ENCODE peak calls at places on chromosomes 6 and 20, in nine cellular contexts. N is endodermal cell; U is mammary epithelial cell; P is lower lobe of right lung; B is RWPE1; F is breast epithelium; L is tibial artery; O is cardiac muscle cell; D is CD8-positive, alpha-beta T cell. T is an unnamed sample.

GRCh38 chr6:39040080-39040673 is 8.4 kb upstream of the GLP1R start:
- DNase-seq in N (no peak), U (no peak), P (no peak), B (no peak), F (no peak), L (peak), O (no peak), D (no peak), T (no peak)

GRCh38 chr6:12363651-12364381 is 73.7 kb downstream of the EDN1 start:
- DNase-seq in N (no peak), U (no peak), P (peak), B (no peak), F (no peak), L (no peak), O (no peak), D (no peak), T (no peak)

GRCh38 chr6:149392093-149392492 is 8.0 kb upstream of the SUMO4 start:
- DNase-seq in N (no peak), U (no peak), P (no peak), B (no peak), F (no peak), L (no peak), O (no peak), D (no peak), T (no peak)

GRCh38 chr20:56924976-56925695 is 296.0 kb downstream of the TFAP2C start:
- DNase-seq in N (peak), U (no peak), P (no peak), B (no peak), F (no peak), L (peak), O (peak), D (no peak), T (peak)

GRCh38 chr6:2848851-2849250 is 7.2 kb upstream of the SERPINB1 start:
- DNase-seq in N (peak), U (no peak), P (no peak), B (no peak), F (no peak), L (no peak), O (no peak), D (peak), T (no peak)

GRCh38 chr6:25061289-25061945 is 125.7 kb upstream of the RIPOR2 start:
- DNase-seq in N (peak), U (no peak), P (no peak), B (no peak), F (no peak), L (no peak), O (no peak), D (no peak), T (no peak)

GRCh38 chr6:134168580-134169223 is 116.3 kb upstream of the SLC2A12 start:
- DNase-seq in N (no peak), U (peak), P (no peak), B (no peak), F (no peak), L (no peak), O (no peak), D (no peak), T (no peak)

GRCh38 chr6:34543421-34543820 is 12.7 kb downstream of the SPDEF start:
- DNase-seq in N (no peak), U (no peak), P (no peak), B (no peak), F (no peak), L (no peak), O (no peak), D (no peak), T (no peak)

GRCh38 chr20:45358282-45359068 is 4.5 kb upstream of the SYS1 start:
- DNase-seq in N (peak), U (peak), P (peak), B (no peak), F (peak), L (peak), O (no peak), D (no peak), T (no peak)

GRCh38 chr6:67952121-67952520 is 683.0 kb upstream of the ADGRB3 start:
- DNase-seq in N (no peak), U (no peak), P (no peak), B (peak), F (no peak), L (no peak), O (no peak), D (no peak), T (no peak)

GRCh38 chr6:162671580-162672165 is 55.9 kb downstream of the PRKN start:
- DNase-seq in N (no peak), U (no peak), P (no peak), B (no peak), F (no peak), L (no peak), O (no peak), D (no peak), T (no peak)

GRCh38 chr6:35093118-35093445 is 48.1 kb downstream of the TCP11 start:
- DNase-seq in N (no peak), U (no peak), P (no peak), B (no peak), F (no peak), L (no peak), O (no peak), D (no peak), T (no peak)

GRCh38 chr20:4973330-4974097 is 27.8 kb downstream of the SLC23A2 start:
- DNase-seq in N (no peak), U (no peak), P (peak), B (no peak), F (no peak), L (peak), O (no peak), D (no peak), T (no peak)

GRCh38 chr20:37907677-37908397 is 4.9 kb downstream of the VSTM2L start:
- DNase-seq in N (peak), U (peak), P (no peak), B (peak), F (no peak), L (no peak), O (no peak), D (no peak), T (no peak)

GRCh38 chr6:125480571-125480970 is 178.8 kb upstream of the HDDC2 start:
- DNase-seq in N (no peak), U (no peak), P (no peak), B (no peak), F (no peak), L (no peak), O (no peak), D (no peak), T (no peak)

GRCh38 chr20:7696311-7696710 is 243.9 kb downstream of the HAO1 start:
- DNase-seq in N (no peak), U (peak), P (no peak), B (peak), F (no peak), L (no peak), O (no peak), D (no peak), T (no peak)

GRCh38 chr6:38579010-38579628 is 60.6 kb downstream of the BTBD9 start:
- DNase-seq in N (no peak), U (no peak), P (no peak), B (no peak), F (no peak), L (no peak), O (no peak), D (no peak), T (no peak)

GRCh38 chr6:13568970-13569369 is 5.4 kb upstream of the SIRT5 start:
- DNase-seq in N (no peak), U (no peak), P (no peak), B (no peak), F (no peak), L (no peak), O (no peak), D (no peak), T (no peak)

GRCh38 chr6:5766260-5766659 is 240.5 kb downstream of the NRN1 start:
- DNase-seq in N (peak), U (no peak), P (no peak), B (no peak), F (no peak), L (no peak), O (no peak), D (no peak), T (no peak)

GRCh38 chr6:142613981-142614380 is 312.2 kb downstream of the ADGRG6 start:
- DNase-seq in N (peak), U (peak), P (no peak), B (no peak), F (no peak), L (no peak), O (no peak), D (no peak), T (no peak)

GRCh38 chr6:166907373-166907841 is 48.9 kb downstream of the RNASET2 start:
- DNase-seq in N (no peak), U (no peak), P (no peak), B (no peak), F (no peak), L (no peak), O (no peak), D (no peak), T (no peak)

GRCh38 chr6:93059911-93060310 is 359.4 kb downstream of the EPHA7 start:
- DNase-seq in N (no peak), U (no peak), P (no peak), B (no peak), F (no peak), L (no peak), O (peak), D (no peak), T (no peak)

GRCh38 chr6:83155794-83156193 is 37.3 kb downstream of the PGM3 start:
- DNase-seq in N (no peak), U (no peak), P (no peak), B (no peak), F (no peak), L (no peak), O (peak), D (no peak), T (no peak)

GRCh38 chr6:67221226-67221625 is 1413.9 kb upstream of the ADGRB3 start:
- DNase-seq in N (no peak), U (no peak), P (no peak), B (peak), F (no peak), L (no peak), O (no peak), D (no peak), T (no peak)

GRCh38 chr20:44691424-44692423 is 23.4 kb upstream of the CCN5 start:
- DNase-seq in N (no peak), U (no peak), P (no peak), B (no peak), F (no peak), L (peak), O (no peak), D (no peak), T (no peak)

GRCh38 chr6:96626749-96627353 is 63.9 kb downstream of the FHL5 start:
- DNase-seq in N (no peak), U (peak), P (no peak), B (peak), F (no peak), L (no peak), O (peak), D (no peak), T (no peak)

GRCh38 chr6:31829633-31830492 is 2.3 kb downstream of the HSPA1B start:
- DNase-seq in N (no peak), U (peak), P (peak), B (no peak), F (no peak), L (no peak), O (peak), D (no peak), T (no peak)

GRCh38 chr6:8888468-8888867 is 453.1 kb upstream of the SLC35B3 start:
- DNase-seq in N (no peak), U (no peak), P (no peak), B (no peak), F (no peak), L (no peak), O (no peak), D (no peak), T (no peak)

GRCh38 chr6:55704421-55704820 is 125.4 kb upstream of the HMGCLL1 start:
- DNase-seq in N (no peak), U (peak), P (no peak), B (peak), F (no peak), L (no peak), O (no peak), D (no peak), T (no peak)

DNA sequence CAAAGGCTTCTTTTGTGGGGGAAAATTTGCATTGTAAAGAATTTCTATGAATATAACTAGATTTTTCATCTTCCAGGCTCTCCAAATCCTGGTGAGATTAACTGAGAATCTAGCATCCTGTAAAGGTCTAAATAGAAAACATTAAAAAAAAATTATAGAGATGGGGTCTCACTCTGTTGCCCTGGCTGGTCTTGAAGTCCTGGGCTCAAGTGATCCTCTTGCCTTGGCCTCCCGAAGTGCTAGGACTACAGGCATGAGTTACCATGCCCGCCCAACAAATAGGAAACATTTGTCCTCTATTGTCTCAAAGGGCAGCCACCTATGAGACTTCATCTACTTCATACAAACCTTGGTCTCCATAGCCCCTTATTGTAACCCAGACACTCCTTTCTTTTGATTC is 25.2 kb upstream of the NCOA3 start:
- DNase-seq in N (no peak), U (no peak), P (no peak), B (no peak), F (no peak), L (no peak), O (no peak), D (no peak), T (no peak)
- TF ChIP-seq CTCF in N (no peak), U (no peak), P (no peak), B (no peak), F (no peak), L (no peak), O (no peak), D (no peak), T (no peak)

DNA sequence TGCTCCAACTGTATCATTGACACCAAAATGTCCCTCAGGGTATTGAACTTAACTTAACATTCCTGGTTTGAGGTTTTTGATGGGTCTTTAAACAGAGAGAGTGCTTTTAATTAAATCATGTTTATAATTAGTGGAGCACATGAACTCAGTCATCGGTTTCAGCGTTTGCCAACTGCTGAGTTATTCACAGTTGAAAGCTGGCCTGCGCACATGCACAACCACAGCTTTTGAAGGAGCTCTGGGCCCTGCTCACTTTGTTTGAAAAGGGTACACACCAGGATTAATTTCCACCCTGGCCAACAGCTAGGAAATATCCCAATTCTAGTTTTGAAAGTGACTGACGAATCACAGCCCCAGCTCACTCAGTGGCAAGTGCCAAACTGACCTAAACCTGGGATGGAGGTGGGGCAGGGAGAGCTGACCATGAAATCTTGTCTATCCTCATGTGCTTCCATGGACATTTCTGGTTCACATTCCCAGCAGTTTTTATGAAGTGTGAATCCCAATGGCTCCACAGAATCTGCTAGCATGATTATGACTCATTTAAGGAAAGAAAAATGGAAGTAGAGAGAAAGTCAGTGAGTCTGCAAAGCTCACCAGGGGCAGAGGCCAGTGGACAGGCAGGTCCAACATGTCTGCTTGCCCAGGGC is 247.8 kb downstream of the FNDC1 start:
- DNase-seq in N (no peak), U (no peak), P (no peak), B (no peak), F (no peak), L (no peak), O (no peak), D (no peak), T (no peak)
- TF ChIP-seq CTCF in N (no peak), U (no peak), P (no peak), B (no peak), F (no peak), L (no peak), O (no peak), D (no peak), T (no peak)

GRCh38 chr6:52284460-52285173 is at the start of gene MCM3:
- DNase-seq in N (peak), U (peak), P (peak), B (peak), F (peak), L (peak), O (peak), D (peak), T (peak)
- TF ChIP-seq CTCF in N (no peak), U (no peak), P (peak), B (no peak), F (no peak), L (peak), O (no peak), D (no peak), T (no peak)

DNA sequence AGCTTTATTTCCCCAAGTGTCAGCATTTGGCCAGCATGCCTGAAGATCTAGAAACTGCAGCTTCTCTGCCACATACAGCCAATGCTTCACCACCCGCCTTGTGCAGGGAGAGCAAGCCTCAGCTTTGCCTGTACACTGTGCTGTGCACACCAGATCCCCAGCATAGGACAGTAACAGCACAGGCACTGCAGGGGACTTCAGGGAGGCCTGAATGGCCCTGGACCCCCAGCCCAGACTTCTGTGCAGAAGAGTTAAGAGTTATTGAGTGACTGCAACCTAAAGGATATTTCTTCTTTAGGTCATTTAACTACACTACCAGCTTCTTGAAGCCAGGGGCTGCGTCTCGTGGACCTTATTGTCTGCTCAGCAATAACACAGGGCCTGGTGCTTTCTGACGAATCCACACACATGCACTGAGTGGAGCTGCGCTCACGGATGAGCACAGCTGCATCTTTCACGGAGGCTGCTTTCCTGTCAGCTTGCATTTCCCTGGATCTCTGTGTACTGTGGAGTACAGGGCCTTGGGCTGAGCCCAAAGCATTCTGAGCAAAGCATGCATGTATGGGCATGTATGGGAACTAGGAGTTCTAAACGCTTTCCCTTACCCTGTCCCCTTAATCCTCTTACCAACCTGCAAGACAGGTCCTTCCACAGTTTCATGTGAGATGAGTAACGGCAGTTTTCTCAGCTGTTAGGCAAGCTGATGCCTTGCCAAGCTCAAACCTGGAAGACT is 14.1 kb upstream of the CD93 start:
- DNase-seq in N (no peak), U (peak), P (no peak), B (peak), F (no peak), L (no peak), O (no peak), D (no peak), T (no peak)
- TF ChIP-seq CTCF in N (no peak), U (no peak), P (no peak), B (no peak), F (no peak), L (no peak), O (no peak), D (no peak), T (no peak)

GRCh38 chr6:131963063-131963462 is 11.9 kb upstream of the CCN2 start:
- DNase-seq in N (no peak), U (no peak), P (no peak), B (no peak), F (no peak), L (no peak), O (no peak), D (no peak), T (no peak)

GRCh38 chr6:131958095-131958494 is 6.9 kb upstream of the CCN2 start:
- DNase-seq in N (no peak), U (no peak), P (no peak), B (no peak), F (no peak), L (no peak), O (no peak), D (no peak), T (no peak)

GRCh38 chr6:131958551-131959470 is 7.6 kb upstream of the CCN2 start:
- DNase-seq in N (no peak), U (no peak), P (no peak), B (no peak), F (no peak), L (no peak), O (no peak), D (no peak), T (no peak)

GRCh38 chr6:131955876-131956275 is 4.7 kb upstream of the CCN2 start:
- DNase-seq in N (peak), U (no peak), P (no peak), B (no peak), F (no peak), L (no peak), O (no peak), D (no peak), T (no peak)

DNA sequence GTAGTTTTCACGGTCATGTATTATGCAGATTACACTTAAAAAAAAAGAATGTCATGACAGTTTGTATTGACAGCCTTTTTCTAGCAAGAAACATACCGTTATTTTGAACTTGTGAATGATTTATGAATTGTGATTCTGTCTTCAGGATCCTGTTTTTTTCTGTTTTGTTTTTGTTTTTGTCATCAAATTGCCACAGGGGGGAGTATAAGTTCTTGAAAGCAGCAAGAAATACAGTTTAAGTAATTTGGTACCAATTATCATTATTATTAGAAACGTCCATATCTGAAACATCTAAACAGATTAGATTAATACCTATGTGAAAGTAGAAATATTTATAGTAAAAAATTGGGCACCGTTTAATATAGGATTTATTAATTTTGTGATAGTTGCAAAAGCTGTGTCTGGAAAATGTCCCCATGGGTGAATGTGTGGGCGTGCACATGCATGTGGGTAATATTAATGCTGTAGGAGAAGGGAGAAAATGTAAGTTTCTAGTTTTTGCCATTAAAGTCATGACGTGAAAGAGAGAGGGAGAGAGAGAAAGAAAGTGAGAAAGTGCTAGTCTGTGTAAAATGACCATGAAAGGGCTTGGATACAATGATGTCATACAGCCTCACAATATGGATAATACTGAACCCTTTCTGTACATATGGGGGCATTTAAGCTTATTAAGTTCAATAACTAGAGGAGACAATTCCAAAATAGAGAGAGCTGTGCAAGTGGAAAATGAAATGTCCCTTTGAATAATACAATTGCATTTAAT is 9.4 kb upstream of the CCN2 start:
- DNase-seq in N (no peak), U (no peak), P (no peak), B (no peak), F (no peak), L (no peak), O (no peak), D (no peak), T (no peak)
- TF ChIP-seq CTCF in N (peak), U (peak), P (no peak), B (no peak), F (no peak), L (peak), O (peak), D (no peak), T (no peak)

T was measured in progenitor cell of endocrine pancreas.